ENCODE peak calls at places on chromosomes 16 and 17, in nine cellular contexts. I, W, R, K, B, T, A, S and C are unnamed samples.

GRCh38 chr17:59421722-59422121 is 90.3 kb downstream of the YPEL2 start:
- DNase-seq in W (no peak), T (no peak), A (no peak), I (no peak), S (no peak), K (no peak), B (no peak), R (no peak), C (no peak)

GRCh38 chr17:7634384-7634783 is 4.4 kb downstream of the SHBG start:
- DNase-seq in S (no peak), K (no peak), R (no peak), A (no peak), B (peak; percentile 77), T (peak; percentile 72), I (no peak), W (no peak), C (peak; percentile 57)

GRCh38 chr16:84687715-84688114 is 12.1 kb upstream of the USP10 start:
- DNase-seq in B (no peak), K (no peak), A (no peak), W (no peak), R (no peak), T (no peak), I (peak; percentile 67), S (no peak), C (peak; percentile 18)

GRCh38 chr17:79843917-79844815 is 4.9 kb upstream of the CBX4 start:
- DNase-seq in T (peak; percentile 89), B (peak; percentile 88), I (no peak), R (peak; percentile 80), K (no peak), S (no peak), A (no peak), W (no peak), C (no peak)

GRCh38 chr16:14475370-14476139 is 154.5 kb downstream of the PARN start:
- DNase-seq in S (no peak), B (no peak), R (no peak), A (no peak), W (no peak), T (peak; percentile 60), K (no peak), I (no peak), C (no peak)

GRCh38 chr17:43118679-43119615 is 6.2 kb downstream of the BRCA1 start:
- DNase-seq in I (no peak), T (no peak), A (no peak), K (no peak), W (no peak), B (no peak), R (no peak), S (no peak), C (no peak)

GRCh38 chr16:24996301-24996700 is 18.9 kb downstream of the ARHGAP17 start:
- DNase-seq in K (no peak), A (no peak), T (no peak), S (no peak), R (no peak), I (no peak), B (no peak), W (no peak), C (no peak)

GRCh38 chr16:81315271-81316175 is 761 bp downstream of the GAN start:
- DNase-seq in K (peak; percentile 51), A (peak; percentile 34), T (peak; percentile 81), B (peak; percentile 45), W (no peak), R (peak; percentile 71), S (peak; percentile 9), I (no peak), C (peak; percentile 41)

GRCh38 chr17:17190188-17190587 is 15.9 kb downstream of the PLD6 start:
- DNase-seq in T (no peak), A (no peak), I (no peak), K (no peak), R (no peak), B (no peak), S (no peak), W (no peak), C (no peak)

GRCh38 chr16:69123894-69124293 is 8.5 kb downstream of the CHTF8 start:
- DNase-seq in W (no peak), T (peak; percentile 76), A (peak; percentile 68), K (no peak), R (no peak), S (no peak), B (peak; percentile 79), I (peak; percentile 51), C (peak; percentile 88)

GRCh38 chr17:78865682-78866390 is 25.2 kb upstream of the USP36 start:
- DNase-seq in B (peak; percentile 88), S (peak; percentile 38), T (peak; percentile 86), I (peak; percentile 63), W (peak; percentile 54), A (peak; percentile 56), R (peak; percentile 93), K (peak; percentile 82), C (peak; percentile 81)

GRCh38 chr17:76681222-76682137 is 29.3 kb downstream of the MXRA7 start:
- DNase-seq in T (peak; percentile 85), R (no peak), B (peak; percentile 87), S (no peak), A (peak; percentile 72), I (peak; percentile 42), W (no peak), K (peak; percentile 61), C (peak; percentile 76)

GRCh38 chr17:81170727-81171494 is 4.9 kb upstream of the AATK start:
- DNase-seq in R (no peak), I (no peak), S (no peak), W (no peak), K (no peak), B (no peak), T (no peak), A (no peak), C (no peak)

GRCh38 chr17:40450175-40450574 is 6.9 kb downstream of the IGFBP4 start:
- DNase-seq in A (no peak), S (no peak), B (peak; percentile 49), T (peak; percentile 55), W (peak; percentile 47), K (no peak), I (no peak), R (no peak), C (no peak)

GRCh38 chr16:86565644-86566511 is 751 bp upstream of the FOXC2 start:
- DNase-seq in K (no peak), R (peak; percentile 67), B (peak; percentile 76), A (no peak), I (no peak), S (no peak), W (no peak), T (no peak), C (no peak)

GRCh38 chr17:78408476-78409020 is 30.1 kb downstream of the PGS1 start:
- DNase-seq in W (no peak), I (no peak), K (no peak), T (no peak), S (no peak), B (no peak), A (no peak), R (no peak), C (no peak)

DNA sequence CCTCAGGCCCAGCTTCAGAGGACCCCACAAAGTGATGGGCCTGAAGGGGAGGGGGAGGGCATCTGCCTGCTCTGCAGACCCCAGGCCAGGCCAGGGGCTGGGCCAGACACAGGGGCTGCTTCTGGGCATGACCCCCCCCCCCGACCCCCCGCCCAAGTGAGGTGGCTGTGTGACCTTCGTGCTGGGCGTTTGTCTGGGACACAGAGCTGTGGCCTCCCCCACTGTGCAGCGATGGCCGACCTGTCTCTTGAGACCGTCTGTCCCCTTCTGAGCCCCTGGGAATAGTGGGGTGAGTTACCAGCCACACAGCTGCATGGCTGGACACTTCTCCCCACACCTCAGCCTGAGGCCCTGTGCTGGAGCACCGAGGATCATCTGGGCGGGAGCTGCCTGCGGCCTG is 34.8 kb upstream of the GNG13 start:
- DNase-seq in S (no peak), B (no peak), I (no peak), T (no peak), W (no peak), A (no peak), R (no peak), K (no peak), C (no peak)
- H3K9me3 ChIP-seq in S (peaks cover 16% of the 10 kb centered on the region), B (no peaks in the 10 kb centered on the region), I (peaks cover 71% of the 10 kb centered on the region), T (no peaks in the 10 kb centered on the region), W (no peaks in the 10 kb centered on the region), A (peaks cover 6% of the 10 kb centered on the region), R (peaks cover 29% of the 10 kb centered on the region), K (no peaks in the 10 kb centered on the region), C (peaks cover 2% of the 10 kb centered on the region)

DNA sequence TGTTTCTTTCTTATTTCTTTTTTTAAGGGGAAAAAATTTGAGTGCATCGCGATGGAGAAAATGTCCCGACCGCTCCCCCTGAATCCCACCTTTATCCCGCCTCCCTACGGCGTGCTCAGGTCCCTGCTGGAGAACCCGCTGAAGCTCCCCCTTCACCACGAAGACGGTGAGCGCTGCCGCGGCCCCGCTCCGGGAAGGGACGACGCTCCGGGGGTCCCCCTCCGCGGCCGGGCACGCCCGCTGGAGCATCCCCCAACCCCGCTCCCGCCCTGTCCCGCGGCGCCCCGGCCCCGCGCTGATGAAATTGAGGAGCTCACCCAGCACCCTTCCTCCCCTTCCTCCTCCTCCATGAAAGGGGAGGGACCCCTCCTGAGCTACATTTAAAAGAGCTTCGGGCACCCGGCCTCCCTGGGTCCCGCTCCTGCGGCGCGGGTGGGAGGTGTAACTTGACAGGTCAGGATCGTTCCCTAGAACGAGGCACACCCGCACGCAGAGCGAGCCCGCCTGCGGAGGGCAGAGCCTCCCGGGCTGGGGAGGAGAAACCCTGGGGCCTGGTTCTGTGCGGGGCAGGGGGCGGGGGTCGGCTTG is 768 bp downstream of the HLF start:
- DNase-seq in S (no peak), R (peak; percentile 71), A (peak; percentile 5), W (no peak), T (no peak), I (no peak), K (no peak), B (peak; percentile 41), C (no peak)
- H3K4me3 ChIP-seq in S (peak overlapping the region; percentile 86), R (peak overlapping the region; percentile 84), A (peak overlapping the region; percentile 40), W (peak overlapping the region; percentile 25), T (peak overlapping the region; percentile 71), I (no peak overlapping the region), K (peak overlapping the region; percentile 41), B (peak overlapping the region; percentile 53), C (peak overlapping the region; percentile 48)

GRCh38 chr17:48388955-48389764 is 40.9 kb downstream of the SKAP1 start:
- DNase-seq in S (no peak), B (no peak), A (no peak), R (no peak), W (no peak), T (no peak), I (no peak), K (no peak), C (peak; percentile 44)
- H3K9me3 ChIP-seq in S (no peaks in the 10 kb centered on the region), B (no peaks in the 10 kb centered on the region), A (no peaks in the 10 kb centered on the region), R (no peaks in the 10 kb centered on the region), W (no peaks in the 10 kb centered on the region), T (no peaks in the 10 kb centered on the region), I (no peaks in the 10 kb centered on the region), K (no peaks in the 10 kb centered on the region), C (no peaks in the 10 kb centered on the region)

DNA sequence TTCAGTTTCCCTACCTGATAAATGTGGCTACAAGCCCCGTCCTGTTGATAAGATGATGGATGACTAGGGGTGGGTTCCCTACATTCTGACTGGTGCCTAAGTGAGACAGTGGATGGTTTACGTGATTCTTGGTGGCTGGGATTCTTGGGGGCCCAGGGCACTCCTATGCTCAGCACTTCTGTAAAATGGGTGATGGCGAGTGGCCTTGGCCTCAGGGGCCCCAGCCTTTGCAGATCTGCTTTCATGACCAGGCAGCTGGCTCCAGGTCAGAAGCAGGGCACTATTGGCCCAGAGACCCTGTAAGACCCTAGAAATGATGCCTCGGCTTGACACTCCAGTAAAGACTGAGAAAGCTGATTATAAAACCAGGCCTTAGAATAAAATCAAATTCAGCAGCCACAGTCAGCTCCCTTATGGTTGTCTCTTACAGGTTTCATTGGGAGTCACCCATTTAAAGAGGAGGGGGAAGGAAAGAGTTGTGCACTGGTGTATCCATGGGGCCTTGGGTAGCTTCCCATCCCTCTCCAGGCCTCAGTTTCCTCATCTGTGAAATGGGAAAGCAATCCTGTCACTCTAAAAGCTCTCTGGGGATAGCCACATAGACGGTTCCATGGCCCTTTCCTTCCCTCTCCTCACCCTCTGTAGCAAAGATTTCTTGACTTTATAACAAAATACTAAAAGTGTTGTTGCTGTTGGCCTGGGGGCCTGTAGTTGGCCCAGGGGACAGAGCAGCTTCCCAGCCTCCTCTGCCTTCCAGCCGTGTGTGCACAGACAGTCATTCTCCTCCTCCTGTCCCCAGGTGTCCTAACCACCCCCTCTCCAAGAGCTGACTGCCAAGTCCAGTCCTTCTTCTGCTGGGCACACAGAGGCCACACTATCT is 1.2 kb downstream of the SNX20 start:
- DNase-seq in I (no peak), T (no peak), A (no peak), B (no peak), S (no peak), R (peak; percentile 10), W (no peak), K (no peak), C (no peak)
- H3K4me3 ChIP-seq in I (no peak overlapping the region), T (no peak overlapping the region), A (peak overlapping the region; percentile 89), B (no peak overlapping the region), S (peak overlapping the region; percentile 60), R (peak overlapping the region; percentile 28), W (no peak overlapping the region), K (no peak overlapping the region), C (no peak overlapping the region)